ENCODE peak calls at places on chromosomes 16 and 17, in nine cellular contexts. C is heart right ventricle, I is lung, P is uterus, H is PC-3, M is A673, W is left lung, G is ovary, A is mucosa of descending colon. N is an unnamed sample.

GRCh38 chr16:48611329-48612137 is 1.6 kb upstream of the N4BP1 start:
- DNase-seq in C (no peak), I (no peak), P (no peak), H (no peak), M (no peak), W (no peak), G (no peak), A (peak; percentile 84), N (peak; percentile 70)

GRCh38 chr16:80317132-80318098 is 223.4 kb upstream of the DYNLRB2 start:
- DNase-seq in C (no peak), I (no peak), P (no peak), H (peak; percentile 4), M (peak; percentile 1), W (no peak), G (no peak), A (no peak), N (no peak)

GRCh38 chr17:43530303-43531081 is 15.6 kb downstream of the ETV4 start:
- DNase-seq in C (peak; percentile 84), I (peak; percentile 79), P (peak; percentile 74), H (no peak), M (peak; percentile 90), W (peak; percentile 81), G (peak; percentile 93), A (no peak), N (no peak)

GRCh38 chr17:11485802-11486421 is 112.4 kb upstream of the DNAH9 start:
- DNase-seq in C (no peak), I (no peak), P (peak; percentile 23), H (no peak), M (no peak), W (no peak), G (no peak), A (no peak), N (no peak)

GRCh38 chr17:74999523-74999922 is 12.1 kb downstream of the CDR2L start:
- DNase-seq in C (no peak), I (no peak), P (no peak), H (no peak), M (no peak), W (no peak), G (no peak), A (no peak), N (no peak)

GRCh38 chr17:2068589-2069051 is 13.7 kb downstream of the HIC1 start:
- DNase-seq in C (no peak), I (no peak), P (peak; percentile 52), H (peak; percentile 71), M (no peak), W (no peak), G (peak; percentile 62), A (no peak), N (no peak)

GRCh38 chr16:3878610-3879009 is 1.9 kb downstream of the CREBBP start:
- DNase-seq in C (no peak), I (no peak), P (no peak), H (no peak), M (peak; percentile 40), W (no peak), G (no peak), A (no peak), N (no peak)

GRCh38 chr17:81171941-81172340 is 5.9 kb upstream of the AATK start:
- DNase-seq in C (no peak), I (no peak), P (no peak), H (no peak), M (no peak), W (no peak), G (no peak), A (no peak), N (no peak)

GRCh38 chr17:81722184-81723120 is 10.4 kb downstream of the SLC25A10 start:
- DNase-seq in C (peak; percentile 47), I (peak; percentile 86), P (no peak), H (peak; percentile 92), M (no peak), W (peak; percentile 72), G (peak; percentile 48), A (peak; percentile 88), N (peak; percentile 94)

GRCh38 chr17:50316016-50316587 is 29.8 kb upstream of the XYLT2 start:
- DNase-seq in C (no peak), I (no peak), P (no peak), H (no peak), M (peak; percentile 81), W (no peak), G (no peak), A (no peak), N (no peak)

GRCh38 chr16:15059324-15059723 is 3.5 kb upstream of the NTAN1 start:
- DNase-seq in C (no peak), I (no peak), P (no peak), H (no peak), M (no peak), W (no peak), G (no peak), A (no peak), N (no peak)

GRCh38 chr16:68893710-68894705 is 50.7 kb downstream of the TANGO6 start:
- DNase-seq in C (peak; percentile 33), I (no peak), P (no peak), H (peak; percentile 8), M (peak; percentile 41), W (no peak), G (no peak), A (no peak), N (no peak)

GRCh38 chr16:85187002-85187401 is 74.7 kb upstream of the CIBAR2 start:
- DNase-seq in C (no peak), I (no peak), P (no peak), H (no peak), M (no peak), W (no peak), G (no peak), A (no peak), N (no peak)

GRCh38 chr17:75625813-75626486 is 7.3 kb upstream of the SMIM5 start:
- DNase-seq in C (no peak), I (no peak), P (no peak), H (peak; percentile 49), M (peak; percentile 44), W (no peak), G (no peak), A (no peak), N (no peak)

GRCh38 chr16:3548445-3548844 is 28.8 kb downstream of the NLRC3 start:
- DNase-seq in C (no peak), I (no peak), P (no peak), H (no peak), M (no peak), W (no peak), G (no peak), A (no peak), N (no peak)

GRCh38 chr17:29007456-29008455 is 1.9 kb upstream of the SEZ6 start:
- DNase-seq in C (no peak), I (no peak), P (no peak), H (peak; percentile 67), M (no peak), W (no peak), G (no peak), A (no peak), N (no peak)

GRCh38 chr16:11134722-11135121 is 121.3 kb downstream of the SOCS1 start:
- DNase-seq in C (no peak), I (no peak), P (no peak), H (no peak), M (no peak), W (no peak), G (no peak), A (no peak), N (no peak)

GRCh38 chr17:1231456-1231855 is 38.8 kb upstream of the BHLHA9 start:
- DNase-seq in C (peak; percentile 36), I (peak; percentile 42), P (peak; percentile 36), H (no peak), M (no peak), W (peak; percentile 82), G (no peak), A (peak; percentile 82), N (peak; percentile 78)

GRCh38 chr17:44941712-44942331 is 5.8 kb downstream of the KIF18B start:
- DNase-seq in C (no peak), I (no peak), P (no peak), H (no peak), M (no peak), W (no peak), G (no peak), A (no peak), N (no peak)

GRCh38 chr17:16569358-16569712 is 331 bp upstream of the ZNF287 start:
- DNase-seq in C (no peak), I (no peak), P (no peak), H (no peak), M (no peak), W (no peak), G (no peak), A (no peak), N (no peak)
- H3K9me3 ChIP-seq in C (no peaks in the 10 kb centered on the region), I (no peaks in the 10 kb centered on the region), P (no peaks in the 10 kb centered on the region), H (peaks cover 3% of the 10 kb centered on the region), M (no peaks in the 10 kb centered on the region), W (no peaks in the 10 kb centered on the region), G (no peaks in the 10 kb centered on the region), A (no peaks in the 10 kb centered on the region), N (no peaks in the 10 kb centered on the region)

DNA sequence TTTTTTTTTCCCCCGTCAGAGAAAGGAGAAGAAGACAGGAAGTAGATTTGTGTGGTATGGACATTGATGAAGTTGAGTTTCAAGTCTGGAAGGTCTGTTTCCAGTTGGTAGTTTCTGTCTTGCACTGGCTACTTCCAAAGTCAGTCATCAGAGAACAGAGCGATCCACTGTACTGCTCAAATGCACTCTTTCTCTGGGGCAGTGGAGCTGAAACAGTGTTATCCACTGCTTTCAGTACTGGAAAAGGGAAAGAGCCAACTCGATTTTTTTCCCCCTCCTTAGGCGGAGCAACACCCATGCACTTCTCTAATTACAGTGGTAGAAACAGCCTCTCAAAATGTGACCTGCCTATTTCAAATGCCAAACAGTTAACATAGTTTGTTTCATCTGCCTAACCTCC is 7.4 kb downstream of the PRKCA start:
- DNase-seq in C (no peak), I (no peak), P (no peak), H (no peak), M (no peak), W (no peak), G (no peak), A (no peak), N (no peak)
- H3K9me3 ChIP-seq in C (no peaks in the 10 kb centered on the region), I (no peaks in the 10 kb centered on the region), P (no peaks in the 10 kb centered on the region), H (no peaks in the 10 kb centered on the region), M (no peaks in the 10 kb centered on the region), W (no peaks in the 10 kb centered on the region), G (no peaks in the 10 kb centered on the region), A (no peaks in the 10 kb centered on the region), N (no peaks in the 10 kb centered on the region)

GRCh38 chr16:35909351-35909954 is 2450.0 kb downstream of the TP53TG3F start:
- DNase-seq in C (no peak), I (no peak), P (no peak), H (no peak), M (no peak), W (no peak), G (no peak), A (no peak), N (no peak)
- H3K9me3 ChIP-seq in C (no peaks in the 10 kb centered on the region), I (peaks cover 27% of the 10 kb centered on the region), P (no peaks in the 10 kb centered on the region), H (no peaks in the 10 kb centered on the region), M (peaks cover 16% of the 10 kb centered on the region), W (peaks cover 82% of the 10 kb centered on the region), G (no peaks in the 10 kb centered on the region), A (peaks cover 92% of the 10 kb centered on the region), N (no peaks in the 10 kb centered on the region)

DNA sequence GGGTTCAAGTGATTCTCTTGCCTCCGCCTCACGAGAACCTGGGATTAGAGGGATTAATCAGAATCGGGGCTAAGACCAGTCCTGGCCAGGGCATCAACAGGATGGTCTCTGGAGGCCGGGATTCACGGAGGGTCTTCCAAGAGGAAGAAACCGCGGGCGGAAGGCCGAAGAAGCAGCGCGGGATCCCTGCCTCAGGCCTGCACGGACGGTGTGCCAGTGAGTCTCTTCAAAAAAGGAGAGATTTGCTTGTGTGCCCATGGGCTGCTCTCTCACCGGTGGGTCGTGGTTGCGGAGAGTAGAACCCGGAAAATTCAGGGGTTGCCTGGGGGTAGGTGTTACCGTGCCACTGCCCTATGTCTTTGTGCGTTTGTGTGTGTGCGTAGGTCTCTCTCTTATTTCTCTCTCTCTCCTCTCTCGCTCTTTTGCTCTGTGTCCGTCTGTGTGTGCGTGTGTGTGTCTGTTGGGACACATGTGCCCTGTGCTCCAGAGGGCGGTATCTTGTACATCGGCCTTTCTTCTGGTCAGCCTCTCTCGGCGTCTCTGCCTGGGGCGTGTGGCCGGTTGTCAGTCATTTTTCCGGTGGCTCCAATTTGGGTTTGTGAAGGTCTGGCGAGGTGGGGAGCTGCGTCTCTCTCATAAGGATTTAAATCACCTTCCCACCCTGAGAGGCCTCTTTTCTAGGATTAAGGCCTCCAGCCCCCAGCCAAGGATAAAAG is 613.2 kb downstream of the KCNJ18 start:
- DNase-seq in C (no peak), I (no peak), P (no peak), H (no peak), M (no peak), W (no peak), G (no peak), A (no peak), N (no peak)
- H3K9me3 ChIP-seq in C (no peaks in the 10 kb centered on the region), I (peaks cover 36% of the 10 kb centered on the region), P (no peaks in the 10 kb centered on the region), H (no peaks in the 10 kb centered on the region), M (peaks cover 12% of the 10 kb centered on the region), W (peaks cover 47% of the 10 kb centered on the region), G (no peaks in the 10 kb centered on the region), A (peaks cover 75% of the 10 kb centered on the region), N (no peaks in the 10 kb centered on the region)

N was measured in colonic mucosa.